ENCODE peak calls at places on chromosomes 7 and 10, in five cellular contexts. One of them, this sample, is unnamed.

GRCh38 chr7:28558236-28558635 is 145.9 kb downstream of the CREB5 start:
- DNase-seq in cardiac fibroblast: no peak
- DNase-seq in stomach: no peak
- DNase-seq in HFFc6: no peak
- DNase-seq in lower lobe of right lung: no peak
- DNase-seq in this sample: no peak

GRCh38 chr7:100826546-100827329 is 585 bp downstream of the EPHB4 start:
- DNase-seq in HFFc6: no peak
- DNase-seq in stomach: no peak
- DNase-seq in lower lobe of right lung: no peak
- DNase-seq in cardiac fibroblast: peak
- DNase-seq in this sample: no peak

GRCh38 chr7:2237109-2237602 is 4.4 kb upstream of the MAD1L1 start:
- DNase-seq in lower lobe of right lung: peak
- DNase-seq in cardiac fibroblast: no peak
- DNase-seq in stomach: peak
- DNase-seq in HFFc6: no peak
- DNase-seq in this sample: no peak

GRCh38 chr10:81108516-81109199 is 571.0 kb downstream of the SH2D4B start:
- DNase-seq in stomach: no peak
- DNase-seq in lower lobe of right lung: no peak
- DNase-seq in HFFc6: no peak
- DNase-seq in cardiac fibroblast: no peak
- DNase-seq in this sample: no peak

GRCh38 chr7:100171087-100171681 is 2.8 kb upstream of the GAL3ST4 start:
- DNase-seq in cardiac fibroblast: no peak
- DNase-seq in HFFc6: no peak
- DNase-seq in lower lobe of right lung: no peak
- DNase-seq in stomach: no peak
- DNase-seq in this sample: peak

GRCh38 chr7:120988591-120989299 is at the start of gene CPED1:
- DNase-seq in stomach: peak
- DNase-seq in cardiac fibroblast: peak
- DNase-seq in HFFc6: peak
- DNase-seq in lower lobe of right lung: peak
- DNase-seq in this sample: peak

GRCh38 chr7:112596260-112596659 is 115.5 kb downstream of the LSMEM1 start:
- DNase-seq in lower lobe of right lung: no peak
- DNase-seq in stomach: no peak
- DNase-seq in HFFc6: no peak
- DNase-seq in cardiac fibroblast: peak
- DNase-seq in this sample: peak

GRCh38 chr7:83964318-83964717 is 230.3 kb downstream of the SEMA3A start:
- DNase-seq in stomach: no peak
- DNase-seq in HFFc6: no peak
- DNase-seq in cardiac fibroblast: no peak
- DNase-seq in lower lobe of right lung: no peak
- DNase-seq in this sample: no peak

GRCh38 chr7:125924037-125924436 is 994.4 kb upstream of the POT1 start:
- DNase-seq in HFFc6: no peak
- DNase-seq in lower lobe of right lung: no peak
- DNase-seq in stomach: no peak
- DNase-seq in cardiac fibroblast: no peak
- DNase-seq in this sample: no peak

GRCh38 chr7:149624006-149624405 is 126.4 kb upstream of the ZNF746 start:
- DNase-seq in cardiac fibroblast: no peak
- DNase-seq in stomach: peak
- DNase-seq in lower lobe of right lung: peak
- DNase-seq in HFFc6: peak
- DNase-seq in this sample: peak

GRCh38 chr10:121405549-121405948 is 192.7 kb downstream of the FGFR2 start:
- DNase-seq in lower lobe of right lung: no peak
- DNase-seq in stomach: no peak
- DNase-seq in HFFc6: no peak
- DNase-seq in cardiac fibroblast: no peak
- DNase-seq in this sample: no peak

GRCh38 chr10:112689327-112689726 is 242.3 kb downstream of the VTI1A start:
- DNase-seq in cardiac fibroblast: peak
- DNase-seq in HFFc6: no peak
- DNase-seq in lower lobe of right lung: no peak
- DNase-seq in stomach: no peak
- DNase-seq in this sample: peak

GRCh38 chr10:44827431-44828006 is 83.6 kb upstream of the TMEM72 start:
- DNase-seq in lower lobe of right lung: peak
- DNase-seq in HFFc6: no peak
- DNase-seq in cardiac fibroblast: peak
- DNase-seq in stomach: no peak
- DNase-seq in this sample: no peak

GRCh38 chr7:96061844-96062243 is 260.1 kb downstream of the SLC25A13 start:
- DNase-seq in stomach: peak
- DNase-seq in HFFc6: no peak
- DNase-seq in lower lobe of right lung: no peak
- DNase-seq in cardiac fibroblast: peak
- DNase-seq in this sample: no peak

GRCh38 chr7:133484135-133484534 is 231.3 kb downstream of the EXOC4 start:
- DNase-seq in lower lobe of right lung: no peak
- DNase-seq in HFFc6: no peak
- DNase-seq in cardiac fibroblast: peak
- DNase-seq in stomach: no peak
- DNase-seq in this sample: no peak

DNA sequence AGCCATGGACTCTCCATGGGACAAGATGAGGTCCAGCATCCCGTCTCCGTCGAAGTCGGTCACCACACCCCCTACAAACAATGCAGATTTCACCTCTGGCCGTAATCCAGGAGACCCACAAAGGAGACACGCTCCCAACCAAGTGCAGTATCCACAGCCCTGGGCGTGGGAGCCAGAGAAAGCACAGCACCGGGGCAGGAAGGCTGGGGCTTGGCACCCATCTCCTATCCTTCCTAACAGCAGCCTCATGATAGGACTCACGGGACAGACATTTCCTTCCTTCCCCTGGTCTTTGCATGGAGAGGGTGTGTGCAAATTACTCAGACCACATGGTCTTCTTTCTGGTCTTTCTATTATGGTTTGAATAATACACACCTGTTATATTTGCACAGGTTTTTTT is 46.3 kb downstream of the GOLGA7B start:
- DNase-seq in lower lobe of right lung: no peak
- DNase-seq in stomach: no peak
- DNase-seq in HFFc6: no peak
- DNase-seq in cardiac fibroblast: no peak
- DNase-seq in this sample: no peak
- TF ChIP-seq CTCF in lower lobe of right lung: no peak
- TF ChIP-seq CTCF in stomach: no peak
- TF ChIP-seq CTCF in HFFc6: no peak
- TF ChIP-seq CTCF in cardiac fibroblast: no peak
- TF ChIP-seq CTCF in this sample: no peak

DNA sequence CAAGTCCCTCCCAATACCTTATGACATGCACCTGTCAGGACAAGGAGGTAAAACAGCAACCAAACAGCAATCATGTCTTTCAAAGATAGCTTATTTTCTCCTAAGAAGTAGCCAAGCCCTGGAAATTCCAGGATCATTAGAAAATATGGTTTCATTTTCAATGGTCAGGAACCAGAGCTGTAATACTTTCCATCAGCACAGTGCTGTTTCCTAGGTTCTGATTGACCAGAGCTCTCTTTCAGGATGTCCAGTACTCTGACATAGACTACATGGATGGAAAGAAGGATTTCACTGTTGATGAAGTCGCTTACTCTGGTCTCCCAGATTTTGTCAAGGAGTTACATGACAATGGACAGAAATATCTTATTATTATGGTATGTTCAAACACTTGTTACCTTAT is 29.0 kb downstream of the MGAM2 start:
- DNase-seq in HFFc6: no peak
- DNase-seq in cardiac fibroblast: no peak
- DNase-seq in lower lobe of right lung: no peak
- DNase-seq in stomach: no peak
- DNase-seq in this sample: no peak
- TF ChIP-seq CTCF in HFFc6: no peak
- TF ChIP-seq CTCF in cardiac fibroblast: no peak
- TF ChIP-seq CTCF in lower lobe of right lung: no peak
- TF ChIP-seq CTCF in stomach: no peak
- TF ChIP-seq CTCF in this sample: no peak

DNA sequence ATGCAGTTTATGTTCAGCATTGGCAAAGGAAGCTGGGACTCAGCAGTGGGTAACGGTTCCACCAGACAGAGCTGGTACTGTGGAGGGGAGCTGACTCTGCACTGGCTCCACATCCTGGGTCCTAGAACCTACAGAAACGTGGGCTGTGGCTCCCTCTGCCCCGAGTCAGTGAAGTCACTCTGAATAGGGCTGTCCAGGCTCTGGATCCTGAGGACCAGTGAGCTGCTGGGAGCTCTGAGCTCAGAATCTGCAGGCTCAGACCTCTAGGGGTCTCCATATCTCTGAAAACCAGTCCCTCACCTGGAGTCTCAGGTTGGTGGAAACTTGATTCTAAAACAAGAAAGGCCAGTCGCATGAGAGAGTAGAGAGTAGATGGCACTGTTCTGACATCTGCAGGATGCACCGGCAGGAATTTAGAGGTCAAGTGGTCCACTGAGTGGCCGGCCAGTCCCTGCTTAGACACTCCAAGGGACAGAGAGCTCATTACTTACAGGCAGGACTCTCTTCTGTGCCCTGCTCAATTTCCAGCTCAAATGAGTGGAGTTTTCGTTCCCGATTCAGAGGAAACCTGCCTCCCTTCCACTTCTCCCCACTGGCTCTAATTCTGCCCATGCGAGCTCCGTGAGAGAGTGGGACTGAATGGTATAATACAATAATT is 18.6 kb downstream of the NPFFR1 start:
- DNase-seq in HFFc6: no peak
- DNase-seq in lower lobe of right lung: no peak
- DNase-seq in stomach: no peak
- DNase-seq in cardiac fibroblast: no peak
- DNase-seq in this sample: peak
- TF ChIP-seq CTCF in HFFc6: peak
- TF ChIP-seq CTCF in lower lobe of right lung: peak
- TF ChIP-seq CTCF in stomach: no peak
- TF ChIP-seq CTCF in cardiac fibroblast: no peak
- TF ChIP-seq CTCF in this sample: no peak

GRCh38 chr10:78971094-78971682 is 97.6 kb upstream of the ZMIZ1 start:
- DNase-seq in HFFc6: no peak
- DNase-seq in cardiac fibroblast: no peak
- DNase-seq in stomach: no peak
- DNase-seq in lower lobe of right lung: no peak
- DNase-seq in this sample: no peak
- TF ChIP-seq CTCF in HFFc6: no peak
- TF ChIP-seq CTCF in cardiac fibroblast: peak
- TF ChIP-seq CTCF in stomach: no peak
- TF ChIP-seq CTCF in lower lobe of right lung: no peak
- TF ChIP-seq CTCF in this sample: no peak

GRCh38 chr10:131929122-131929845 is 28.5 kb downstream of the PPP2R2D start:
- DNase-seq in stomach: peak
- DNase-seq in cardiac fibroblast: no peak
- DNase-seq in lower lobe of right lung: no peak
- DNase-seq in HFFc6: no peak
- DNase-seq in this sample: no peak
- TF ChIP-seq CTCF in stomach: no peak
- TF ChIP-seq CTCF in cardiac fibroblast: no peak
- TF ChIP-seq CTCF in lower lobe of right lung: no peak
- TF ChIP-seq CTCF in HFFc6: no peak
- TF ChIP-seq CTCF in this sample: no peak

GRCh38 chr7:128893251-128894100 is 17.0 kb downstream of the KCP start:
- DNase-seq in stomach: peak
- DNase-seq in cardiac fibroblast: no peak
- DNase-seq in HFFc6: no peak
- DNase-seq in lower lobe of right lung: no peak
- DNase-seq in this sample: no peak

GRCh38 chr7:128891942-128892269 is 18.6 kb downstream of the KCP start:
- DNase-seq in HFFc6: no peak
- DNase-seq in stomach: no peak
- DNase-seq in lower lobe of right lung: no peak
- DNase-seq in cardiac fibroblast: no peak
- DNase-seq in this sample: no peak

GRCh38 chr7:128890306-128891109 is 20.0 kb downstream of the KCP start:
- DNase-seq in lower lobe of right lung: no peak
- DNase-seq in HFFc6: no peak
- DNase-seq in stomach: peak
- DNase-seq in cardiac fibroblast: no peak
- DNase-seq in this sample: no peak

GRCh38 chr7:128892521-128893250 is 17.8 kb downstream of the KCP start:
- DNase-seq in stomach: no peak
- DNase-seq in cardiac fibroblast: no peak
- DNase-seq in HFFc6: no peak
- DNase-seq in lower lobe of right lung: no peak
- DNase-seq in this sample: no peak

GRCh38 chr7:128891110-128891941 is 19.2 kb downstream of the KCP start:
- DNase-seq in stomach: no peak
- DNase-seq in cardiac fibroblast: no peak
- DNase-seq in HFFc6: no peak
- DNase-seq in lower lobe of right lung: no peak
- DNase-seq in this sample: no peak
- TF ChIP-seq CTCF in stomach: no peak
- TF ChIP-seq CTCF in cardiac fibroblast: no peak
- TF ChIP-seq CTCF in HFFc6: no peak
- TF ChIP-seq CTCF in lower lobe of right lung: peak
- TF ChIP-seq CTCF in this sample: no peak

GRCh38 chr7:85018498-85018897 is 168.4 kb downstream of the SEMA3D start:
- DNase-seq in cardiac fibroblast: peak
- DNase-seq in lower lobe of right lung: no peak
- DNase-seq in stomach: no peak
- DNase-seq in HFFc6: no peak
- DNase-seq in this sample: no peak
- TF ChIP-seq CTCF in cardiac fibroblast: no peak
- TF ChIP-seq CTCF in lower lobe of right lung: no peak
- TF ChIP-seq CTCF in stomach: no peak
- TF ChIP-seq CTCF in HFFc6: peak
- TF ChIP-seq CTCF in this sample: no peak

GRCh38 chr10:128540806-128541739 is 414.9 kb upstream of the MKI67 start:
- DNase-seq in HFFc6: no peak
- DNase-seq in lower lobe of right lung: no peak
- DNase-seq in cardiac fibroblast: no peak
- DNase-seq in stomach: peak
- DNase-seq in this sample: no peak
- TF ChIP-seq CTCF in HFFc6: no peak
- TF ChIP-seq CTCF in lower lobe of right lung: no peak
- TF ChIP-seq CTCF in cardiac fibroblast: no peak
- TF ChIP-seq CTCF in stomach: no peak
- TF ChIP-seq CTCF in this sample: no peak

This sample was measured in foreskin fibroblast.